ENCODE peak calls at places on chromosome 22, in seven cellular contexts. One of them, this sample, is unnamed. For H3K9me3, the result is how much of the 10 kb centered on the place peaks cover.

GRCh38 chr22:24424001-24424900 is 3.1 kb upstream of the ADORA2A start:
- DNase-seq in GM12878: no peak
- DNase-seq in endothelial cell of umbilical vein: no peak
- DNase-seq in HCT116: no peak
- DNase-seq in K562: peak
- DNase-seq in HepG2: no peak
- DNase-seq in H1: no peak
- DNase-seq in this sample: no peak

GRCh38 chr22:50561401-50562074 is 1.2 kb downstream of the SYCE3 start:
- DNase-seq in K562: no peak
- DNase-seq in H1: no peak
- DNase-seq in endothelial cell of umbilical vein: no peak
- DNase-seq in GM12878: no peak
- DNase-seq in HCT116: no peak
- DNase-seq in HepG2: no peak
- DNase-seq in this sample: no peak

GRCh38 chr22:44030051-44030701 is 6.1 kb downstream of the PARVB start:
- DNase-seq in GM12878: no peak
- DNase-seq in K562: no peak
- DNase-seq in HepG2: no peak
- DNase-seq in endothelial cell of umbilical vein: no peak
- DNase-seq in HCT116: no peak
- DNase-seq in H1: no peak
- DNase-seq in this sample: no peak

GRCh38 chr22:45163074-45163416 is 680 bp upstream of the NUP50 start:
- DNase-seq in H1: no peak
- DNase-seq in HepG2: no peak
- DNase-seq in K562: peak
- DNase-seq in GM12878: no peak
- DNase-seq in HCT116: no peak
- DNase-seq in endothelial cell of umbilical vein: no peak
- DNase-seq in this sample: no peak

GRCh38 chr22:36191106-36191836 is 10.3 kb downstream of the APOL4 start:
- DNase-seq in HCT116: no peak
- DNase-seq in K562: no peak
- DNase-seq in GM12878: no peak
- DNase-seq in HepG2: no peak
- DNase-seq in H1: no peak
- DNase-seq in endothelial cell of umbilical vein: no peak
- DNase-seq in this sample: no peak

GRCh38 chr22:25051983-25052710 is 99.6 kb downstream of the KIAA1671 start:
- DNase-seq in HCT116: no peak
- DNase-seq in HepG2: peak
- DNase-seq in H1: no peak
- DNase-seq in endothelial cell of umbilical vein: no peak
- DNase-seq in GM12878: no peak
- DNase-seq in K562: no peak
- DNase-seq in this sample: no peak

GRCh38 chr22:30324008-30324730 is 2.6 kb downstream of the TBC1D10A start:
- DNase-seq in endothelial cell of umbilical vein: no peak
- DNase-seq in GM12878: no peak
- DNase-seq in HepG2: no peak
- DNase-seq in K562: no peak
- DNase-seq in H1: no peak
- DNase-seq in HCT116: no peak
- DNase-seq in this sample: no peak

GRCh38 chr22:27278986-27279385 is 522.6 kb downstream of the MN1 start:
- DNase-seq in endothelial cell of umbilical vein: no peak
- DNase-seq in HCT116: no peak
- DNase-seq in HepG2: no peak
- DNase-seq in K562: no peak
- DNase-seq in H1: no peak
- DNase-seq in GM12878: no peak
- DNase-seq in this sample: no peak

GRCh38 chr22:31005535-31005934 is 36.5 kb downstream of the TUG1 start:
- DNase-seq in H1: no peak
- DNase-seq in K562: no peak
- DNase-seq in endothelial cell of umbilical vein: no peak
- DNase-seq in HCT116: no peak
- DNase-seq in HepG2: no peak
- DNase-seq in GM12878: no peak
- DNase-seq in this sample: no peak

GRCh38 chr22:23431337-23432072 is 148.6 kb downstream of the IGLL1 start:
- DNase-seq in GM12878: no peak
- DNase-seq in HepG2: peak
- DNase-seq in K562: peak
- DNase-seq in HCT116: no peak
- DNase-seq in H1: no peak
- DNase-seq in endothelial cell of umbilical vein: no peak
- DNase-seq in this sample: peak

GRCh38 chr22:26893711-26894110 is 236.3 kb downstream of the MIAT start:
- DNase-seq in endothelial cell of umbilical vein: no peak
- DNase-seq in HepG2: no peak
- DNase-seq in H1: no peak
- DNase-seq in K562: no peak
- DNase-seq in GM12878: no peak
- DNase-seq in HCT116: no peak
- DNase-seq in this sample: no peak

GRCh38 chr22:45696227-45696626 is 24.6 kb downstream of the ATXN10 start:
- DNase-seq in H1: no peak
- DNase-seq in GM12878: no peak
- DNase-seq in K562: no peak
- DNase-seq in endothelial cell of umbilical vein: no peak
- DNase-seq in HCT116: no peak
- DNase-seq in HepG2: no peak
- DNase-seq in this sample: no peak

GRCh38 chr22:39138357-39138997 is 14.0 kb downstream of the CBX7 start:
- DNase-seq in H1: no peak
- DNase-seq in GM12878: no peak
- DNase-seq in endothelial cell of umbilical vein: no peak
- DNase-seq in HCT116: no peak
- DNase-seq in K562: no peak
- DNase-seq in HepG2: no peak
- DNase-seq in this sample: no peak

DNA sequence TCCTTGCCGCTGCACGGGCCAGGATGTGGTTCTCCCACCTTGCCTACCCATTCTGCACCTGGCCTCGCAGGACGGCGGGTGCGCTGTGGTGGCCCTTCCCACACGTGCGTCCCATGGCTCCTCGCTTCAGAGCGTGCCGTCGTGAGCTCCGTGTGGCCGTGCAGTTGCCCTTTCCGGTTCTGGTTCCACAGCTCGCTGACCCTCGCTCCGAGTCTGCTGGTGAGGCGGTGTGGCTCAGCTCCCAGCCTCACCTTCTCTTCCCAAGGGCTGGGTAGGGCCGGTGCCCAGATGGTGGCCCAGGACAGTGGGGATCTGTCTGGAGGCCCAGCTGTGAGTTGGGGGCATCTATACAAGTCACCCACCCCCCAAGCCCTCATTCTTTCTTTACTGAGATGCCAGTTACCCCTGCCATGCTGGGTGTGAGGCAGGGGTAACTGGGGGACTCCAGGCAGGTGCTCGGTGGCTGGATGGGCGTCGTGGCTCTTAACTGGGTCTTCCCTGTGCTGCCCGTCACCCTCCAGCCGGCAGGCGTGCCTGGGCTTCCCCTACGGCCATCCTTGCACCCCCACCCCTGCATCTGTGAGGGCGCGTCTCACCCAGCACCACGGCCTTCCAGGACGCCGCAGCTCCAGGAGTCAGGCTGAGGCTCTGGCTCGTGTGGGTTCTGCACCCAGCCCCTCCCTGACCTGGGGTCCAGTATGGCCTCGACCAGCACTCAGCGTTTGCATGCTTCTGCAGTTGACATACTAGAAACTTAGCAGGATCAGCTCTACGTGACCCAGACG is 395.2 kb downstream of the TBC1D22A start:
- DNase-seq in K562: no peak
- DNase-seq in HCT116: no peak
- DNase-seq in endothelial cell of umbilical vein: no peak
- DNase-seq in HepG2: no peak
- DNase-seq in GM12878: no peak
- DNase-seq in H1: no peak
- DNase-seq in this sample: no peak
- H3K9me3 ChIP-seq in K562: under half
- H3K9me3 ChIP-seq in HCT116: under half
- H3K9me3 ChIP-seq in endothelial cell of umbilical vein: under half
- H3K9me3 ChIP-seq in HepG2: under half
- H3K9me3 ChIP-seq in GM12878: under half
- H3K9me3 ChIP-seq in H1: under half
- H3K9me3 ChIP-seq in this sample: under half

DNA sequence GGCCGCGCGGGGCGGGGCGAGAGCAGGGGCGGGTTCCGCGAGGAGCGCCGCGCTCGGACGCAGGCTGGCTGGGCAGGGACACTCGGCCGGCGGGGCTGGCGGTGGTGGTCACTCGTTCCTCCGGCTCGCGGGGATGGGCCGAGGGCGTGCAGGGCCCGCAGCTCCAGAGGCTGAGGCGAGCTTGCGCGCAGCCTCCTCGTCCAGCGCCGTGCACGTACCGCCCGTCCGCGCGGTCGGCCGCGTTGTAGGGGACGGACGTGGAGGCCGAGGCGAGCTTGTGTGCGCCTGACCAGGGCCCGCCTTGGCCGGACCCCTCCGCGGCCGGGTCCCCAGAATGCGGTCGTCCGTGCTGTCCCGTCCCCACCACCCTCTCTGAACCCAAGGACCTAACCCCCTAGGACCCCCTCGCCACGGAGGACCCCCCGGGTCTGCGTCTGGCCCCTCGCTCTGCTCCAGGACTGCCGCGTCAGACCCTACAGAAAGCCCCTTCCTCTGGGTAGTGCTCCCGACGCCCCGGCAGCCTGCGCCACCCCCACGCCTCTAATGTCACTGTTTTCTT is 569 bp upstream of the YPEL1 start:
- DNase-seq in K562: no peak
- DNase-seq in HepG2: no peak
- DNase-seq in HCT116: no peak
- DNase-seq in H1: no peak
- DNase-seq in endothelial cell of umbilical vein: no peak
- DNase-seq in GM12878: no peak
- DNase-seq in this sample: no peak
- TF ChIP-seq POLR2AphosphoS5 in K562: no peak
- TF ChIP-seq POLR2AphosphoS5 in HepG2: no peak
- TF ChIP-seq POLR2AphosphoS5 in HCT116: no peak
- TF ChIP-seq POLR2AphosphoS5 in H1: peak
- TF ChIP-seq POLR2AphosphoS5 in endothelial cell of umbilical vein: no peak
- TF ChIP-seq POLR2AphosphoS5 in GM12878: no peak
- TF ChIP-seq POLR2AphosphoS5 in this sample: no peak

GRCh38 chr22:34454598-34454997 is 534.3 kb upstream of the LARGE1 start:
- DNase-seq in H1: no peak
- DNase-seq in GM12878: no peak
- DNase-seq in HCT116: no peak
- DNase-seq in K562: no peak
- DNase-seq in HepG2: no peak
- DNase-seq in endothelial cell of umbilical vein: no peak
- DNase-seq in this sample: no peak
- TF ChIP-seq EZH2 in H1: no peak
- TF ChIP-seq EZH2 in GM12878: no peak
- TF ChIP-seq EZH2 in HCT116: no peak
- TF ChIP-seq EZH2 in K562: no peak
- TF ChIP-seq EZH2 in HepG2: no peak
- TF ChIP-seq EZH2 in endothelial cell of umbilical vein: no peak
- TF ChIP-seq EZH2 in this sample: no peak

DNA sequence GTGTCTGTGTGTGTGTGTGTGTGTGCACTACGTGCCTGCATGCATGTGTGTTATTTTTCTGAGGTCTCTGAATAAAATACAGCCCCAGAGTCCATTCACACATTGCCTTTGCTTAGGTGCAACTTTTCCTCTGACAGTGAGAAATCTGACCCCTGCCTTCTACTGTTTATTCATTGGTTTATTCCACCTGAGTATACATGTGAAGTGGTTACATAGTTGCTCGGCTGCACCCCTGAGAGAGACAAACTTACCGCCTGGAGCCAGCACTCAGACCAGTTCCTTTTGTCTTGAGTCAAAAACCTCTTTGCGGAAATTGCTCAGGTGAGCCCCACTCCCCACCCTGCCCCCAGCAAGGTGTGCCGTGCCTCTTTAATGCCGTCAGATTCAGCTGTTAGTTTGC is 363.6 kb downstream of the BRD1 start:
- DNase-seq in GM12878: no peak
- DNase-seq in K562: no peak
- DNase-seq in HepG2: no peak
- DNase-seq in HCT116: no peak
- DNase-seq in H1: no peak
- DNase-seq in endothelial cell of umbilical vein: no peak
- DNase-seq in this sample: no peak
- H3K9me3 ChIP-seq in GM12878: under half
- H3K9me3 ChIP-seq in K562: under half
- H3K9me3 ChIP-seq in HepG2: under half
- H3K9me3 ChIP-seq in HCT116: under half
- H3K9me3 ChIP-seq in H1: under half
- H3K9me3 ChIP-seq in endothelial cell of umbilical vein: under half
- H3K9me3 ChIP-seq in this sample: under half

This sample was measured in SK-N-MC.